ENCODE peak calls at places on chromosomes 7 and 10, in nine cellular contexts. One of them, this sample, is unnamed.

GRCh38 chr10:73625004-73625883 is 16.0 kb downstream of the MYOZ1 start:
- DNase-seq in EH: peak; percentile 42
- DNase-seq in activated T-helper 9 cell treated with anti-CD3 and anti-CD28 coated beads, Interleukin-2, amount 50 U/mL, for 16 hours: no peak
- DNase-seq in ecto neural progenitor cell: peak; percentile 77
- DNase-seq in AG08396: peak; percentile 38
- DNase-seq in progenitor cell of endocrine pancreas: peak; percentile 16
- DNase-seq in dorsolateral prefrontal cortex: peak; percentile 54
- DNase-seq in CD4-positive, alpha-beta memory T cell: no peak
- DNase-seq in iPS DF 6.9: no peak
- DNase-seq in this sample: no peak

GRCh38 chr7:112989531-112989930 is 97.1 kb downstream of the GPR85 start:
- DNase-seq in iPS DF 6.9: no peak
- DNase-seq in EH: peak; percentile 23
- DNase-seq in ecto neural progenitor cell: no peak
- DNase-seq in CD4-positive, alpha-beta memory T cell: no peak
- DNase-seq in dorsolateral prefrontal cortex: no peak
- DNase-seq in AG08396: no peak
- DNase-seq in progenitor cell of endocrine pancreas: no peak
- DNase-seq in activated T-helper 9 cell treated with anti-CD3 and anti-CD28 coated beads, Interleukin-2, amount 50 U/mL, for 16 hours: no peak
- DNase-seq in this sample: no peak

GRCh38 chr10:56895306-56895705 is 534.2 kb upstream of the ZWINT start:
- DNase-seq in AG08396: no peak
- DNase-seq in dorsolateral prefrontal cortex: no peak
- DNase-seq in progenitor cell of endocrine pancreas: no peak
- DNase-seq in activated T-helper 9 cell treated with anti-CD3 and anti-CD28 coated beads, Interleukin-2, amount 50 U/mL, for 16 hours: no peak
- DNase-seq in CD4-positive, alpha-beta memory T cell: no peak
- DNase-seq in iPS DF 6.9: no peak
- DNase-seq in EH: no peak
- DNase-seq in ecto neural progenitor cell: no peak
- DNase-seq in this sample: no peak

GRCh38 chr7:158276414-158277218 is 311.0 kb downstream of the PTPRN2 start:
- DNase-seq in activated T-helper 9 cell treated with anti-CD3 and anti-CD28 coated beads, Interleukin-2, amount 50 U/mL, for 16 hours: no peak
- DNase-seq in iPS DF 6.9: no peak
- DNase-seq in progenitor cell of endocrine pancreas: no peak
- DNase-seq in EH: no peak
- DNase-seq in ecto neural progenitor cell: no peak
- DNase-seq in AG08396: no peak
- DNase-seq in dorsolateral prefrontal cortex: peak; percentile 37
- DNase-seq in CD4-positive, alpha-beta memory T cell: no peak
- DNase-seq in this sample: peak; percentile 84

GRCh38 chr10:5199398-5199797 is 2.8 kb downstream of the AKR1C4 start:
- DNase-seq in EH: no peak
- DNase-seq in iPS DF 6.9: peak; percentile 7
- DNase-seq in dorsolateral prefrontal cortex: no peak
- DNase-seq in AG08396: no peak
- DNase-seq in CD4-positive, alpha-beta memory T cell: no peak
- DNase-seq in progenitor cell of endocrine pancreas: no peak
- DNase-seq in activated T-helper 9 cell treated with anti-CD3 and anti-CD28 coated beads, Interleukin-2, amount 50 U/mL, for 16 hours: no peak
- DNase-seq in ecto neural progenitor cell: no peak
- DNase-seq in this sample: no peak

GRCh38 chr10:62307635-62308034 is 39.0 kb upstream of the RTKN2 start:
- DNase-seq in ecto neural progenitor cell: no peak
- DNase-seq in progenitor cell of endocrine pancreas: no peak
- DNase-seq in AG08396: no peak
- DNase-seq in activated T-helper 9 cell treated with anti-CD3 and anti-CD28 coated beads, Interleukin-2, amount 50 U/mL, for 16 hours: no peak
- DNase-seq in iPS DF 6.9: no peak
- DNase-seq in dorsolateral prefrontal cortex: no peak
- DNase-seq in CD4-positive, alpha-beta memory T cell: no peak
- DNase-seq in EH: no peak
- DNase-seq in this sample: no peak

GRCh38 chr10:76082232-76082631 is 650.8 kb downstream of the LRMDA start:
- DNase-seq in dorsolateral prefrontal cortex: no peak
- DNase-seq in ecto neural progenitor cell: no peak
- DNase-seq in CD4-positive, alpha-beta memory T cell: no peak
- DNase-seq in progenitor cell of endocrine pancreas: no peak
- DNase-seq in EH: no peak
- DNase-seq in AG08396: no peak
- DNase-seq in activated T-helper 9 cell treated with anti-CD3 and anti-CD28 coated beads, Interleukin-2, amount 50 U/mL, for 16 hours: no peak
- DNase-seq in iPS DF 6.9: no peak
- DNase-seq in this sample: no peak

GRCh38 chr7:3461923-3462322 is 160.9 kb downstream of the SDK1 start:
- DNase-seq in activated T-helper 9 cell treated with anti-CD3 and anti-CD28 coated beads, Interleukin-2, amount 50 U/mL, for 16 hours: peak; percentile 17
- DNase-seq in AG08396: no peak
- DNase-seq in dorsolateral prefrontal cortex: no peak
- DNase-seq in CD4-positive, alpha-beta memory T cell: peak; percentile 79
- DNase-seq in ecto neural progenitor cell: no peak
- DNase-seq in EH: no peak
- DNase-seq in iPS DF 6.9: no peak
- DNase-seq in progenitor cell of endocrine pancreas: no peak
- DNase-seq in this sample: no peak

GRCh38 chr10:110411047-110411410 is 86.7 kb upstream of the DUSP5 start:
- DNase-seq in CD4-positive, alpha-beta memory T cell: no peak
- DNase-seq in activated T-helper 9 cell treated with anti-CD3 and anti-CD28 coated beads, Interleukin-2, amount 50 U/mL, for 16 hours: no peak
- DNase-seq in ecto neural progenitor cell: no peak
- DNase-seq in progenitor cell of endocrine pancreas: no peak
- DNase-seq in dorsolateral prefrontal cortex: no peak
- DNase-seq in iPS DF 6.9: no peak
- DNase-seq in AG08396: no peak
- DNase-seq in EH: peak; percentile 87
- DNase-seq in this sample: no peak

GRCh38 chr7:93719546-93719945 is 145.0 kb upstream of the CALCR start:
- DNase-seq in dorsolateral prefrontal cortex: no peak
- DNase-seq in CD4-positive, alpha-beta memory T cell: no peak
- DNase-seq in iPS DF 6.9: no peak
- DNase-seq in EH: peak; percentile 66
- DNase-seq in ecto neural progenitor cell: no peak
- DNase-seq in progenitor cell of endocrine pancreas: no peak
- DNase-seq in activated T-helper 9 cell treated with anti-CD3 and anti-CD28 coated beads, Interleukin-2, amount 50 U/mL, for 16 hours: no peak
- DNase-seq in AG08396: no peak
- DNase-seq in this sample: no peak

GRCh38 chr10:84152769-84153168 is 13.5 kb downstream of the GHITM start:
- DNase-seq in activated T-helper 9 cell treated with anti-CD3 and anti-CD28 coated beads, Interleukin-2, amount 50 U/mL, for 16 hours: no peak
- DNase-seq in AG08396: no peak
- DNase-seq in dorsolateral prefrontal cortex: no peak
- DNase-seq in ecto neural progenitor cell: no peak
- DNase-seq in iPS DF 6.9: no peak
- DNase-seq in progenitor cell of endocrine pancreas: no peak
- DNase-seq in EH: no peak
- DNase-seq in CD4-positive, alpha-beta memory T cell: no peak
- DNase-seq in this sample: no peak

GRCh38 chr10:119459681-119460340 is 82.7 kb downstream of the RGS10 start:
- DNase-seq in AG08396: no peak
- DNase-seq in CD4-positive, alpha-beta memory T cell: no peak
- DNase-seq in iPS DF 6.9: no peak
- DNase-seq in ecto neural progenitor cell: no peak
- DNase-seq in progenitor cell of endocrine pancreas: no peak
- DNase-seq in dorsolateral prefrontal cortex: no peak
- DNase-seq in activated T-helper 9 cell treated with anti-CD3 and anti-CD28 coated beads, Interleukin-2, amount 50 U/mL, for 16 hours: no peak
- DNase-seq in EH: no peak
- DNase-seq in this sample: no peak

GRCh38 chr10:69554611-69555010 is 18.6 kb downstream of the NEUROG3 start:
- DNase-seq in iPS DF 6.9: no peak
- DNase-seq in progenitor cell of endocrine pancreas: no peak
- DNase-seq in EH: no peak
- DNase-seq in AG08396: no peak
- DNase-seq in ecto neural progenitor cell: no peak
- DNase-seq in activated T-helper 9 cell treated with anti-CD3 and anti-CD28 coated beads, Interleukin-2, amount 50 U/mL, for 16 hours: no peak
- DNase-seq in CD4-positive, alpha-beta memory T cell: no peak
- DNase-seq in dorsolateral prefrontal cortex: no peak
- DNase-seq in this sample: no peak

This sample was measured in osteocyte.